ENCODE peak calls at places on chromosomes 1 and 21, in four cellular contexts. A, T, J and G are unnamed samples.

GRCh38 chr1:12097321-12097720 is 34.2 kb downstream of the TNFRSF8 start:
- DNase-seq in A (no peak), T (no peak), J (no peak), G (no peak)

GRCh38 chr1:21955474-21956281 is 18.6 kb upstream of the HSPG2 start:
- DNase-seq in A (no peak), T (no peak), J (no peak), G (no peak)

GRCh38 chr1:155076371-155076770 is 2.3 kb upstream of the EFNA3 start:
- DNase-seq in A (no peak), T (no peak), J (no peak), G (no peak)

GRCh38 chr1:154493276-154493675 is 8.7 kb upstream of the TDRD10 start:
- DNase-seq in A (peak; percentile 44), T (peak; percentile 42), J (no peak), G (peak; percentile 26)

GRCh38 chr1:184595609-184596008 is 159.0 kb downstream of the EDEM3 start:
- DNase-seq in A (no peak), T (no peak), J (no peak), G (no peak)

GRCh38 chr1:161185282-161185682 is 8.0 kb upstream of the B4GALT3 start:
- DNase-seq in A (peak; percentile 38), T (peak; percentile 45), J (peak; percentile 98), G (no peak)

GRCh38 chr1:63922848-63923247 is 149.0 kb downstream of the ROR1 start:
- DNase-seq in A (no peak), T (no peak), J (no peak), G (no peak)

GRCh38 chr1:109623601-109624161 is 4.0 kb downstream of the AMPD2 start:
- DNase-seq in A (no peak), T (peak; percentile 73), J (no peak), G (no peak)

GRCh38 chr21:42271065-42271464 is 44.1 kb downstream of the TFF3 start:
- DNase-seq in A (no peak), T (no peak), J (no peak), G (no peak)

GRCh38 chr1:30803562-30803961 is 46.0 kb upstream of the LAPTM5 start:
- DNase-seq in A (no peak), T (no peak), J (no peak), G (no peak)

GRCh38 chr1:178953034-178953433 is 72.7 kb upstream of the FAM20B start:
- DNase-seq in A (no peak), T (no peak), J (no peak), G (no peak)

GRCh38 chr1:95086949-95087533 is 14.3 kb upstream of the ALG14 start:
- DNase-seq in A (peak; percentile 69), T (no peak), J (no peak), G (no peak)

GRCh38 chr1:18458751-18459133 is 22.0 kb upstream of the KLHDC7A start:
- DNase-seq in A (no peak), T (no peak), J (no peak), G (no peak)

GRCh38 chr1:17404820-17405219 is 32.8 kb downstream of the PADI6 start:
- DNase-seq in A (no peak), T (no peak), J (no peak), G (no peak)

GRCh38 chr1:108732398-108732797 is 14.1 kb upstream of the STXBP3 start:
- DNase-seq in A (no peak), T (no peak), J (no peak), G (no peak)

GRCh38 chr1:245956225-245956624 is 550.9 kb downstream of the SMYD3 start:
- DNase-seq in A (peak; percentile 60), T (no peak), J (no peak), G (no peak)

GRCh38 chr1:58395355-58395754 is 151.2 kb downstream of the OMA1 start:
- DNase-seq in A (no peak), T (no peak), J (no peak), G (no peak)

GRCh38 chr21:31318971-31319370 is 25.1 kb downstream of the TIAM1 start:
- DNase-seq in A (no peak), T (no peak), J (no peak), G (no peak)

GRCh38 chr1:112761714-112762480 is 46.8 kb upstream of the PPM1J start:
- DNase-seq in A (no peak), T (no peak), J (no peak), G (no peak)

GRCh38 chr1:236058141-236058626 is 6.7 kb downstream of the NID1 start:
- DNase-seq in A (no peak), T (peak; percentile 75), J (peak; percentile 83), G (no peak)

GRCh38 chr1:67710417-67710816 is 25.4 kb downstream of the GADD45A start:
- DNase-seq in A (peak; percentile 55), T (no peak), J (no peak), G (no peak)

GRCh38 chr1:44213222-44214112 is at the start of gene DMAP1:
- DNase-seq in A (peak; percentile 92), T (peak; percentile 83), J (peak; percentile 46), G (peak; percentile 83)

GRCh38 chr21:42379425-42380215 is 13.3 kb upstream of the TFF1 start:
- DNase-seq in A (no peak), T (no peak), J (no peak), G (no peak)

GRCh38 chr21:42456457-42456856 is 39.6 kb downstream of the RSPH1 start:
- DNase-seq in A (peak; percentile 28), T (no peak), J (no peak), G (no peak)

GRCh38 chr1:40712997-40713396 is 21.5 kb downstream of the NFYC start:
- DNase-seq in A (peak; percentile 41), T (no peak), J (no peak), G (no peak)

GRCh38 chr1:3918966-3919611 is 19.0 kb upstream of the C1orf174 start:
- DNase-seq in A (no peak), T (no peak), J (no peak), G (no peak)

GRCh38 chr1:215497516-215497915 is 69.6 kb upstream of the KCTD3 start:
- DNase-seq in A (no peak), T (no peak), J (no peak), G (no peak)

DNA sequence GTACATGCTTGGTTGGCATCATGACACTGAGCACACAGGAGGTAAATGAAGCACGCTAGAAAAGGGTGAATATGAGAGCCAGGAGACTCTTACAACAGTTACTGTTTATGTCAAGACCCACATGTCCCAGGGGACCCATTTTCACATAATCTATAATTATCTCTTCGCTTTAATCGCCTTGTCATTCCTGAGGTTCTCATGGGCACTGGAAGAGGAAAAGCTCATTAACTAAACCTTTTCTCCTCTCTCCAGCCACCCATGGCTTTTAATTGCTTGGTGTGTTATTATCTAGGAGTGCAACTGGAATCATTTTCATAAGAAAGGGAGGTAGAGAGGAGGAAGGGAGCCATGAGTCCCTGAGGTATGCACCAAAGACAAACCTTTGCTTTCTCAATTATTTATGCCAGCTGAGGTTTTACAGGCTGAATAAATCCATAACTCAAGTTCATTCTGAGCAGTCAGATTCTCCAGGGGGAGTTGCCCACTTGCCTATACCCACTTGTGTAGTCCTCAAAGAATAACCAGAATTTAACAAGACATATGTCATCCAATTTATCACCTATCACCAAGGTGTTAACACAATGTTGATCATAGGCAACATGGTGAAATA is 77.4 kb downstream of the ACBD6 start:
- DNase-seq in A (no peak), T (no peak), J (peak; percentile 11), G (no peak)
- TF ChIP-seq USF1 in A (no peak), T (no peak), J (no peak), G (no peak)

GRCh38 chr1:93459126-93459525 is 11.2 kb downstream of the FNBP1L start:
- DNase-seq in A (no peak), T (no peak), J (no peak), G (no peak)

GRCh38 chr1:93448292-93448982 is 519 bp downstream of the FNBP1L start:
- DNase-seq in A (peak; percentile 58), T (peak; percentile 89), J (no peak), G (peak; percentile 76)

GRCh38 chr1:93450331-93450730 is 2.4 kb downstream of the FNBP1L start:
- DNase-seq in A (no peak), T (no peak), J (no peak), G (no peak)

GRCh38 chr1:93448983-93449805 is 1.3 kb downstream of the FNBP1L start:
- DNase-seq in A (no peak), T (peak; percentile 44), J (no peak), G (peak; percentile 77)

DNA sequence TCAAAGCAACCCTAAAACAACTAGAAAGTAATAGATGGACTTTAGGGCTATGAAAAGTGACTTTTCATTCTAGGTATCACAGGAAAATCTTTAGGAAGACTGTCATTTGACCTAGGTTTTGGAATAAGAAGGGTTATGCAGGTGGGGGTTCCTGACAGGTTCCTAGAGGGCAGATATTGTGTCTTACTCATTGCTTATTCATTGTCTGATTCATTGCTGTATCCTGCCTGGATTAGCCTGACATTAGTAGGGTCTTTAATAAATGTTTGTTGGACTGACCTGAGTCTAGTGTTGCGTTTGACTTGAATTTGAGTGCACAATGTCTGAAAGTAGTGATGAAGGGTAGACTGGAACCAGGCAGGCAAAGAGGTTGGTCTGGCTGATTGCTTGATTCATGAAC is 6.0 kb downstream of the FNBP1L start:
- DNase-seq in A (no peak), T (no peak), J (no peak), G (no peak)
- TF ChIP-seq USF1 in A (no peak), T (no peak), J (no peak), G (no peak)

GRCh38 chr1:180594723-180595122 is 36.0 kb downstream of the OVAAL start:
- DNase-seq in A (peak; percentile 71), T (peak; percentile 55), J (no peak), G (no peak)

GRCh38 chr1:180593382-180593781 is 34.6 kb downstream of the OVAAL start:
- DNase-seq in A (no peak), T (no peak), J (no peak), G (no peak)

GRCh38 chr1:180586671-180587155 is 27.9 kb downstream of the OVAAL start:
- DNase-seq in A (peak; percentile 73), T (no peak), J (no peak), G (no peak)

GRCh38 chr1:180588121-180588520 is 29.4 kb downstream of the OVAAL start:
- DNase-seq in A (no peak), T (no peak), J (no peak), G (no peak)

DNA sequence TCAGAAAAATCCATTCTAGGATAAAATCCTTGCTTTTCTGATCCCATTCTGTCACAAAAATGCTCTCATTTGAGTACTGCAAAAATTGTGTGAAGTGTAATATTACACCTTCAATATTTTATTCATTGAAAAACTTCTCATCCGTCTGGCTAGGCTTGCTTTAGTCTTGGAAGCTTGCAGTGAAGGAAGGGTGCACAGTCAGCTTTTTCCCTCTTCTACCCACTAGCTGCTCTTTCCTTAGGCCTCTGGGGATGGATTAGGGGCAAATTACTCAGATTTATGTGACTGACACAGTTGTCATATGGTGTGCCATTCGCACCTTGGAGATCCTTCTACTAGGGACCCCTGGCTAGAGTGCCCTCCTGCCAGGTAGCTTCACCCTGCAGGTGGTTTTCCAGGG is 32.1 kb downstream of the OVAAL start:
- DNase-seq in A (no peak), T (no peak), J (no peak), G (no peak)
- TF ChIP-seq USF1 in A (no peak), T (no peak), J (no peak), G (no peak)

DNA sequence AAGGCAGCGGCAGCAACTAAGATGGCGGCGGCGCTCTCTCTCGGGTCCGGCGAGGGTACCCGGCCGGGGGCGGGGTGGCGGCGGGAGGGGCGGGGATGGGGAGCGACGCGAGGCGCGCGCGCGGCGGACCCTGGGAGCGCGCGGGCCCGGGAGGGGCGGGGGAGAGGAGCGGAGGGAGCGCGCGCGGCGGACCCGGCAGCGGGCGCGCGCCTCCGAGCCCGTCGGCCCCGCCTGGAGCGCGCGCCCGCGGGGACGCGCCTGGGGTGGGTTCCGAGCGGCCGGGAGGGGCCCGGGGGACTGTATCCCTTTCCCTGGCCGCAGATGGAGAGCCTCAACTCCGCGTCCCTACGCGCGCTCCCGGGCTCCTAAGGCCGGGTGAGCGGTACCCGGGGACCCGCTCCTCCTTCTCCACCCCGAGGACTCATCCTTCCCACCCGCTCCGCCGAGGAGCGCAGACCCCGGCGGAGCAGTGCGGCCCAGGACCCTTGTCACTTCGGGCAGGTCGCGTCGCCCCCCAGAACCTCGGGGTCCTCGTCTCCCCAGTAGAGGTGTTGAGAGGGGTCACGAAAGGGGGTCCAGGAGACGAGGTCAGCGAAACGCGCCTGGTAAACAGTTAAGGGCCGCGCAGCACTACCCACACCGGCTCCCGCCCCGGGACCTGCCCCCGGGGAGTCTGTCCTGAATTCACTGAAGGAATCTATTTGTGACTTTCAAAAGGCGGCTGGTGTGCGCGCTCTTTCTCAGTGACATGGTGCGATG is at the start of gene CLSTN1:
- DNase-seq in A (peak; percentile 92), T (peak; percentile 100), J (peak; percentile 9), G (peak; percentile 96)
- TF ChIP-seq USF1 in A (no peak), T (no peak), J (no peak), G (no peak)